ENCODE peak calls at places on chromosomes 2 and 18, in ten cellular contexts. One of them, this sample, is unnamed.
A peak's percentile ranks its signal among the peaks of the same experiment; 100 is the strongest.

GRCh38 chr18:50654658-50655550 is 95.0 kb downstream of the MAPK4 start:
- DNase-seq in choroid plexus epithelial cell: peak; percentile 9
- DNase-seq in AG04449: no peak
- DNase-seq in fibroblast of gingiva: no peak
- DNase-seq in fibroblast of the aortic adventitia: no peak
- DNase-seq in AG10803: no peak
- DNase-seq in activated effector memory CD4-positive, alpha-beta T cell treated with Interleukin-2 at 50 U/mL for 16 hours: no peak
- DNase-seq in stimulated activated CD4-positive, alpha-beta T cell treated with anti-CD3 and anti-CD28 coated beads, Interleukin-2, amount 100 ng/mL, for 48 hours: no peak
- DNase-seq in EH: no peak
- DNase-seq in neural crest cell: no peak
- DNase-seq in this sample: no peak

GRCh38 chr18:46659484-46659883 is 2.5 kb upstream of the LOXHD1 start:
- DNase-seq in choroid plexus epithelial cell: no peak
- DNase-seq in AG04449: no peak
- DNase-seq in fibroblast of gingiva: no peak
- DNase-seq in fibroblast of the aortic adventitia: no peak
- DNase-seq in AG10803: no peak
- DNase-seq in activated effector memory CD4-positive, alpha-beta T cell treated with Interleukin-2 at 50 U/mL for 16 hours: no peak
- DNase-seq in stimulated activated CD4-positive, alpha-beta T cell treated with anti-CD3 and anti-CD28 coated beads, Interleukin-2, amount 100 ng/mL, for 48 hours: no peak
- DNase-seq in EH: no peak
- DNase-seq in neural crest cell: no peak
- DNase-seq in this sample: no peak

GRCh38 chr2:54428401-54428800 is 27.7 kb upstream of the SPTBN1 start:
- DNase-seq in choroid plexus epithelial cell: no peak
- DNase-seq in AG04449: no peak
- DNase-seq in fibroblast of gingiva: no peak
- DNase-seq in fibroblast of the aortic adventitia: peak; percentile 82
- DNase-seq in AG10803: peak; percentile 35
- DNase-seq in activated effector memory CD4-positive, alpha-beta T cell treated with Interleukin-2 at 50 U/mL for 16 hours: no peak
- DNase-seq in stimulated activated CD4-positive, alpha-beta T cell treated with anti-CD3 and anti-CD28 coated beads, Interleukin-2, amount 100 ng/mL, for 48 hours: no peak
- DNase-seq in EH: peak; percentile 45
- DNase-seq in neural crest cell: no peak
- DNase-seq in this sample: no peak

GRCh38 chr2:129237966-129238725 is 741.3 kb upstream of the RAB6C start:
- DNase-seq in choroid plexus epithelial cell: peak; percentile 7
- DNase-seq in AG04449: no peak
- DNase-seq in fibroblast of gingiva: peak; percentile 5
- DNase-seq in fibroblast of the aortic adventitia: no peak
- DNase-seq in AG10803: peak; percentile 61
- DNase-seq in activated effector memory CD4-positive, alpha-beta T cell treated with Interleukin-2 at 50 U/mL for 16 hours: no peak
- DNase-seq in stimulated activated CD4-positive, alpha-beta T cell treated with anti-CD3 and anti-CD28 coated beads, Interleukin-2, amount 100 ng/mL, for 48 hours: no peak
- DNase-seq in EH: no peak
- DNase-seq in neural crest cell: no peak
- DNase-seq in this sample: no peak

GRCh38 chr2:46034535-46034934 is 262.7 kb upstream of the EPAS1 start:
- DNase-seq in choroid plexus epithelial cell: peak; percentile 31
- DNase-seq in AG04449: no peak
- DNase-seq in fibroblast of gingiva: no peak
- DNase-seq in fibroblast of the aortic adventitia: peak; percentile 37
- DNase-seq in AG10803: no peak
- DNase-seq in activated effector memory CD4-positive, alpha-beta T cell treated with Interleukin-2 at 50 U/mL for 16 hours: no peak
- DNase-seq in stimulated activated CD4-positive, alpha-beta T cell treated with anti-CD3 and anti-CD28 coated beads, Interleukin-2, amount 100 ng/mL, for 48 hours: no peak
- DNase-seq in EH: peak; percentile 35
- DNase-seq in neural crest cell: no peak
- DNase-seq in this sample: no peak

GRCh38 chr2:67463810-67464209 is 66.7 kb downstream of the ETAA1 start:
- DNase-seq in choroid plexus epithelial cell: no peak
- DNase-seq in AG04449: no peak
- DNase-seq in fibroblast of gingiva: no peak
- DNase-seq in fibroblast of the aortic adventitia: no peak
- DNase-seq in AG10803: no peak
- DNase-seq in activated effector memory CD4-positive, alpha-beta T cell treated with Interleukin-2 at 50 U/mL for 16 hours: no peak
- DNase-seq in stimulated activated CD4-positive, alpha-beta T cell treated with anti-CD3 and anti-CD28 coated beads, Interleukin-2, amount 100 ng/mL, for 48 hours: no peak
- DNase-seq in EH: no peak
- DNase-seq in neural crest cell: no peak
- DNase-seq in this sample: no peak

GRCh38 chr2:71667256-71668182 is 214.2 kb downstream of the DYSF start:
- DNase-seq in choroid plexus epithelial cell: no peak
- DNase-seq in AG04449: no peak
- DNase-seq in fibroblast of gingiva: no peak
- DNase-seq in fibroblast of the aortic adventitia: no peak
- DNase-seq in AG10803: no peak
- DNase-seq in activated effector memory CD4-positive, alpha-beta T cell treated with Interleukin-2 at 50 U/mL for 16 hours: no peak
- DNase-seq in stimulated activated CD4-positive, alpha-beta T cell treated with anti-CD3 and anti-CD28 coated beads, Interleukin-2, amount 100 ng/mL, for 48 hours: no peak
- DNase-seq in EH: no peak
- DNase-seq in neural crest cell: peak; percentile 0
- DNase-seq in this sample: no peak

GRCh38 chr2:112674229-112674628 is 28.5 kb downstream of the SLC20A1 start:
- DNase-seq in choroid plexus epithelial cell: peak; percentile 57
- DNase-seq in AG04449: no peak
- DNase-seq in fibroblast of gingiva: no peak
- DNase-seq in fibroblast of the aortic adventitia: peak; percentile 56
- DNase-seq in AG10803: no peak
- DNase-seq in activated effector memory CD4-positive, alpha-beta T cell treated with Interleukin-2 at 50 U/mL for 16 hours: no peak
- DNase-seq in stimulated activated CD4-positive, alpha-beta T cell treated with anti-CD3 and anti-CD28 coated beads, Interleukin-2, amount 100 ng/mL, for 48 hours: no peak
- DNase-seq in EH: no peak
- DNase-seq in neural crest cell: no peak
- DNase-seq in this sample: peak; percentile 99

GRCh38 chr2:75481041-75481836 is 79.5 kb downstream of the EVA1A start:
- DNase-seq in choroid plexus epithelial cell: peak; percentile 68
- DNase-seq in AG04449: no peak
- DNase-seq in fibroblast of gingiva: peak; percentile 37
- DNase-seq in fibroblast of the aortic adventitia: peak; percentile 56
- DNase-seq in AG10803: peak; percentile 53
- DNase-seq in activated effector memory CD4-positive, alpha-beta T cell treated with Interleukin-2 at 50 U/mL for 16 hours: no peak
- DNase-seq in stimulated activated CD4-positive, alpha-beta T cell treated with anti-CD3 and anti-CD28 coated beads, Interleukin-2, amount 100 ng/mL, for 48 hours: no peak
- DNase-seq in EH: peak; percentile 43
- DNase-seq in neural crest cell: no peak
- DNase-seq in this sample: no peak

GRCh38 chr2:216059233-216059834 is 22.3 kb downstream of the PECR start:
- DNase-seq in choroid plexus epithelial cell: peak; percentile 12
- DNase-seq in AG04449: no peak
- DNase-seq in fibroblast of gingiva: no peak
- DNase-seq in fibroblast of the aortic adventitia: no peak
- DNase-seq in AG10803: no peak
- DNase-seq in activated effector memory CD4-positive, alpha-beta T cell treated with Interleukin-2 at 50 U/mL for 16 hours: no peak
- DNase-seq in stimulated activated CD4-positive, alpha-beta T cell treated with anti-CD3 and anti-CD28 coated beads, Interleukin-2, amount 100 ng/mL, for 48 hours: no peak
- DNase-seq in EH: no peak
- DNase-seq in neural crest cell: no peak
- DNase-seq in this sample: no peak

GRCh38 chr2:85248741-85249524 is 78.9 kb downstream of the TGOLN2 start:
- DNase-seq in choroid plexus epithelial cell: peak; percentile 67
- DNase-seq in AG04449: peak; percentile 93
- DNase-seq in fibroblast of gingiva: peak; percentile 92
- DNase-seq in fibroblast of the aortic adventitia: peak; percentile 97
- DNase-seq in AG10803: peak; percentile 97
- DNase-seq in activated effector memory CD4-positive, alpha-beta T cell treated with Interleukin-2 at 50 U/mL for 16 hours: no peak
- DNase-seq in stimulated activated CD4-positive, alpha-beta T cell treated with anti-CD3 and anti-CD28 coated beads, Interleukin-2, amount 100 ng/mL, for 48 hours: no peak
- DNase-seq in EH: peak; percentile 98
- DNase-seq in neural crest cell: no peak
- DNase-seq in this sample: no peak

GRCh38 chr18:68234676-68235075 is 480.2 kb downstream of the TMX3 start:
- DNase-seq in choroid plexus epithelial cell: no peak
- DNase-seq in AG04449: no peak
- DNase-seq in fibroblast of gingiva: no peak
- DNase-seq in fibroblast of the aortic adventitia: peak; percentile 31
- DNase-seq in AG10803: no peak
- DNase-seq in activated effector memory CD4-positive, alpha-beta T cell treated with Interleukin-2 at 50 U/mL for 16 hours: no peak
- DNase-seq in stimulated activated CD4-positive, alpha-beta T cell treated with anti-CD3 and anti-CD28 coated beads, Interleukin-2, amount 100 ng/mL, for 48 hours: no peak
- DNase-seq in EH: no peak
- DNase-seq in neural crest cell: no peak
- DNase-seq in this sample: no peak